ENCODE peak calls at places on chromosomes 6 and 20, in eight cellular contexts. R is cardiac fibroblast; S is HS-5; B is HFFc6; C is nephron progenitor cell; I is stimulated activated CD4-positive, alpha-beta T cell treated with anti-CD3 and anti-CD28 coated beads, Interleukin-4, amount 100 ng/mL, for 1 hour; A is EH; V is cardiac muscle cell. X is an unnamed sample.

GRCh38 chr6:147750420-147750819 is 241.9 kb downstream of the SAMD5 start:
- DNase-seq in R (no peak), S (no peak), B (no peak), C (no peak), I (no peak), A (no peak), V (no peak), X (no peak)

GRCh38 chr6:135870722-135871121 is 19.2 kb downstream of the PDE7B start:
- DNase-seq in R (peak), S (peak), B (no peak), C (no peak), I (no peak), A (peak), V (peak), X (no peak)

GRCh38 chr6:7697820-7698623 is 27.9 kb upstream of the BMP6 start:
- DNase-seq in R (peak), S (peak), B (peak), C (no peak), I (no peak), A (peak), V (peak), X (no peak)

GRCh38 chr6:169427856-169428255 is 174.2 kb upstream of the THBS2 start:
- DNase-seq in R (peak), S (no peak), B (peak), C (no peak), I (no peak), A (peak), V (peak), X (no peak)

GRCh38 chr6:30881987-30882763 is 2.1 kb upstream of the DDR1 start:
- DNase-seq in R (peak), S (no peak), B (no peak), C (peak), I (no peak), A (peak), V (peak), X (no peak)

GRCh38 chr20:53753880-53754459 is 160.3 kb upstream of the ZNF217 start:
- DNase-seq in R (no peak), S (no peak), B (no peak), C (no peak), I (no peak), A (no peak), V (no peak), X (no peak)

GRCh38 chr6:99478483-99478882 is 36.7 kb downstream of the USP45 start:
- DNase-seq in R (no peak), S (no peak), B (no peak), C (no peak), I (no peak), A (no peak), V (no peak), X (no peak)

GRCh38 chr6:81166770-81167169 is 585.7 kb downstream of the TENT5A start:
- DNase-seq in R (peak), S (no peak), B (peak), C (no peak), I (no peak), A (peak), V (peak), X (no peak)

GRCh38 chr20:57335392-57335791 is 5.8 kb downstream of the SPO11 start:
- DNase-seq in R (no peak), S (no peak), B (no peak), C (no peak), I (no peak), A (peak), V (no peak), X (no peak)

GRCh38 chr6:29917843-29918242 is 24.5 kb upstream of the HLA-A start:
- DNase-seq in R (no peak), S (no peak), B (no peak), C (no peak), I (no peak), A (no peak), V (no peak), X (no peak)

GRCh38 chr20:24995741-24996448 is 3.3 kb upstream of the APMAP start:
- DNase-seq in R (peak), S (no peak), B (peak), C (no peak), I (no peak), A (peak), V (no peak), X (peak)

GRCh38 chr6:85920782-85921181 is 278.1 kb upstream of the SYNCRIP start:
- DNase-seq in R (no peak), S (no peak), B (no peak), C (no peak), I (no peak), A (no peak), V (no peak), X (peak)